ENCODE peak calls at places on chromosome 7, in ten cellular contexts. One of them, this sample, is unnamed.

GRCh38 chr7:116231543-116232401 is 21.4 kb downstream of the TES start:
- DNase-seq in left colon: no peak
- DNase-seq in epithelial cell of esophagus: peak
- DNase-seq in putamen: no peak
- DNase-seq in substantia nigra: no peak
- DNase-seq in hypothalamus: no peak
- DNase-seq in activated CD8-positive, alpha-beta memory T cell treated with anti-CD3 and anti-CD28 coated beads for 48 hours: no peak
- DNase-seq in nephron progenitor cell: no peak
- DNase-seq in cardiac fibroblast: peak
- DNase-seq in LHCN-M2: peak
- DNase-seq in this sample: no peak

GRCh38 chr7:141737118-141737835 is 881 bp upstream of the SSBP1 start:
- DNase-seq in left colon: peak
- DNase-seq in epithelial cell of esophagus: peak
- DNase-seq in putamen: no peak
- DNase-seq in substantia nigra: no peak
- DNase-seq in hypothalamus: no peak
- DNase-seq in activated CD8-positive, alpha-beta memory T cell treated with anti-CD3 and anti-CD28 coated beads for 48 hours: no peak
- DNase-seq in nephron progenitor cell: no peak
- DNase-seq in cardiac fibroblast: peak
- DNase-seq in LHCN-M2: peak
- DNase-seq in this sample: no peak

GRCh38 chr7:135385209-135385608 is 124.7 kb downstream of the CNOT4 start:
- DNase-seq in left colon: no peak
- DNase-seq in epithelial cell of esophagus: peak
- DNase-seq in putamen: no peak
- DNase-seq in substantia nigra: no peak
- DNase-seq in hypothalamus: no peak
- DNase-seq in activated CD8-positive, alpha-beta memory T cell treated with anti-CD3 and anti-CD28 coated beads for 48 hours: no peak
- DNase-seq in nephron progenitor cell: no peak
- DNase-seq in cardiac fibroblast: peak
- DNase-seq in LHCN-M2: peak
- DNase-seq in this sample: peak

GRCh38 chr7:139737221-139738100 is 40.3 kb downstream of the HIPK2 start:
- DNase-seq in left colon: peak
- DNase-seq in epithelial cell of esophagus: no peak
- DNase-seq in putamen: no peak
- DNase-seq in substantia nigra: no peak
- DNase-seq in hypothalamus: no peak
- DNase-seq in activated CD8-positive, alpha-beta memory T cell treated with anti-CD3 and anti-CD28 coated beads for 48 hours: no peak
- DNase-seq in nephron progenitor cell: no peak
- DNase-seq in cardiac fibroblast: peak
- DNase-seq in LHCN-M2: peak
- DNase-seq in this sample: no peak

GRCh38 chr7:134636008-134636449 is 10.6 kb upstream of the BPGM start:
- DNase-seq in left colon: no peak
- DNase-seq in epithelial cell of esophagus: no peak
- DNase-seq in putamen: no peak
- DNase-seq in substantia nigra: no peak
- DNase-seq in hypothalamus: no peak
- DNase-seq in activated CD8-positive, alpha-beta memory T cell treated with anti-CD3 and anti-CD28 coated beads for 48 hours: no peak
- DNase-seq in nephron progenitor cell: no peak
- DNase-seq in cardiac fibroblast: peak
- DNase-seq in LHCN-M2: peak
- DNase-seq in this sample: no peak

GRCh38 chr7:47743898-47744612 is 162.1 kb upstream of the TNS3 start:
- DNase-seq in left colon: no peak
- DNase-seq in epithelial cell of esophagus: no peak
- DNase-seq in putamen: no peak
- DNase-seq in substantia nigra: no peak
- DNase-seq in hypothalamus: no peak
- DNase-seq in activated CD8-positive, alpha-beta memory T cell treated with anti-CD3 and anti-CD28 coated beads for 48 hours: no peak
- DNase-seq in nephron progenitor cell: peak
- DNase-seq in cardiac fibroblast: peak
- DNase-seq in LHCN-M2: no peak
- DNase-seq in this sample: no peak

GRCh38 chr7:137395425-137395824 is 51.9 kb upstream of the PTN start:
- DNase-seq in left colon: no peak
- DNase-seq in epithelial cell of esophagus: no peak
- DNase-seq in putamen: no peak
- DNase-seq in substantia nigra: peak
- DNase-seq in hypothalamus: peak
- DNase-seq in activated CD8-positive, alpha-beta memory T cell treated with anti-CD3 and anti-CD28 coated beads for 48 hours: no peak
- DNase-seq in nephron progenitor cell: no peak
- DNase-seq in cardiac fibroblast: no peak
- DNase-seq in LHCN-M2: no peak
- DNase-seq in this sample: no peak

GRCh38 chr7:117021366-117021765 is 68.1 kb downstream of the ST7 start:
- DNase-seq in left colon: no peak
- DNase-seq in epithelial cell of esophagus: no peak
- DNase-seq in putamen: no peak
- DNase-seq in substantia nigra: no peak
- DNase-seq in hypothalamus: no peak
- DNase-seq in activated CD8-positive, alpha-beta memory T cell treated with anti-CD3 and anti-CD28 coated beads for 48 hours: no peak
- DNase-seq in nephron progenitor cell: no peak
- DNase-seq in cardiac fibroblast: no peak
- DNase-seq in LHCN-M2: no peak
- DNase-seq in this sample: no peak

GRCh38 chr7:156892086-156892800 is 740 bp downstream of the LMBR1 start:
- DNase-seq in left colon: peak
- DNase-seq in epithelial cell of esophagus: peak
- DNase-seq in putamen: peak
- DNase-seq in substantia nigra: peak
- DNase-seq in hypothalamus: no peak
- DNase-seq in activated CD8-positive, alpha-beta memory T cell treated with anti-CD3 and anti-CD28 coated beads for 48 hours: peak
- DNase-seq in nephron progenitor cell: peak
- DNase-seq in cardiac fibroblast: no peak
- DNase-seq in LHCN-M2: no peak
- DNase-seq in this sample: peak

GRCh38 chr7:29987821-29988317 is 1.7 kb downstream of the SCRN1 start:
- DNase-seq in left colon: no peak
- DNase-seq in epithelial cell of esophagus: peak
- DNase-seq in putamen: no peak
- DNase-seq in substantia nigra: no peak
- DNase-seq in hypothalamus: no peak
- DNase-seq in activated CD8-positive, alpha-beta memory T cell treated with anti-CD3 and anti-CD28 coated beads for 48 hours: no peak
- DNase-seq in nephron progenitor cell: no peak
- DNase-seq in cardiac fibroblast: peak
- DNase-seq in LHCN-M2: peak
- DNase-seq in this sample: peak

GRCh38 chr7:81074406-81074805 is 155.6 kb upstream of the SEMA3C start:
- DNase-seq in left colon: no peak
- DNase-seq in epithelial cell of esophagus: peak
- DNase-seq in putamen: no peak
- DNase-seq in substantia nigra: no peak
- DNase-seq in hypothalamus: no peak
- DNase-seq in activated CD8-positive, alpha-beta memory T cell treated with anti-CD3 and anti-CD28 coated beads for 48 hours: no peak
- DNase-seq in nephron progenitor cell: no peak
- DNase-seq in cardiac fibroblast: no peak
- DNase-seq in LHCN-M2: no peak
- DNase-seq in this sample: no peak

GRCh38 chr7:20508109-20508508 is 107.4 kb upstream of the ABCB5 start:
- DNase-seq in left colon: no peak
- DNase-seq in epithelial cell of esophagus: peak
- DNase-seq in putamen: no peak
- DNase-seq in substantia nigra: no peak
- DNase-seq in hypothalamus: no peak
- DNase-seq in activated CD8-positive, alpha-beta memory T cell treated with anti-CD3 and anti-CD28 coated beads for 48 hours: no peak
- DNase-seq in nephron progenitor cell: no peak
- DNase-seq in cardiac fibroblast: peak
- DNase-seq in LHCN-M2: no peak
- DNase-seq in this sample: no peak

GRCh38 chr7:105350906-105351305 is 37.8 kb downstream of the SRPK2 start:
- DNase-seq in left colon: no peak
- DNase-seq in epithelial cell of esophagus: no peak
- DNase-seq in putamen: no peak
- DNase-seq in substantia nigra: no peak
- DNase-seq in hypothalamus: no peak
- DNase-seq in activated CD8-positive, alpha-beta memory T cell treated with anti-CD3 and anti-CD28 coated beads for 48 hours: no peak
- DNase-seq in nephron progenitor cell: no peak
- DNase-seq in cardiac fibroblast: no peak
- DNase-seq in LHCN-M2: no peak
- DNase-seq in this sample: no peak